ENCODE peak calls at places on chromosomes 2 and 18, in four cellular contexts. V is GM23248, C is skeletal muscle cell, H is lower lobe of right lung. T is an unnamed sample.

GRCh38 chr18:79460445-79461300 is 64.9 kb downstream of the NFATC1 start:
- DNase-seq in V (no peak), C (no peak), H (no peak), T (no peak)

GRCh38 chr2:43838560-43839267 is at the start of the genes ABCG5 and ABCG8:
- DNase-seq in V (no peak), C (no peak), H (no peak), T (no peak)

GRCh38 chr2:215888680-215889079 is 124.7 kb downstream of the MREG start:
- DNase-seq in V (no peak), C (no peak), H (no peak), T (peak)

GRCh38 chr2:29459445-29460179 is 344.4 kb downstream of the CLIP4 start:
- DNase-seq in V (peak), C (peak), H (no peak), T (no peak)

GRCh38 chr2:219245899-219246230 is 586 bp downstream of the STK16 start:
- DNase-seq in V (peak), C (no peak), H (no peak), T (no peak)

GRCh38 chr2:240250150-240250984 is 109.9 kb upstream of the OTOS start:
- DNase-seq in V (no peak), C (no peak), H (peak), T (no peak)

GRCh38 chr2:36380624-36381481 is 25.3 kb downstream of the CRIM1 start:
- DNase-seq in V (no peak), C (no peak), H (peak), T (no peak)

GRCh38 chr18:48157956-48158355 is 227.5 kb upstream of the SMAD2 start:
- DNase-seq in V (no peak), C (no peak), H (no peak), T (no peak)

GRCh38 chr18:75679347-75679746 is 251.8 kb upstream of the SMIM21 start:
- DNase-seq in V (no peak), C (peak), H (no peak), T (no peak)

GRCh38 chr2:134359367-134360081 is 105.7 kb downstream of the MGAT5 start:
- DNase-seq in V (no peak), C (no peak), H (peak), T (no peak)

GRCh38 chr2:63050186-63050915 is at the start of gene OTX1:
- DNase-seq in V (peak), C (no peak), H (peak), T (peak)

GRCh38 chr2:85309699-85310321 is 18.0 kb downstream of the TGOLN2 start:
- DNase-seq in V (no peak), C (no peak), H (no peak), T (no peak)

GRCh38 chr2:208359632-208359986 is 47.0 kb upstream of the PTH2R start:
- DNase-seq in V (no peak), C (no peak), H (no peak), T (no peak)
- H3K4me3 ChIP-seq in V (no peak), C (no peak), H (no peak), T (no peak)

GRCh38 chr18:22838221-22838620 is 94.9 kb upstream of the RBBP8 start:
- DNase-seq in V (peak), C (no peak), H (no peak), T (no peak)

GRCh38 chr18:22839488-22839930 is 93.6 kb upstream of the RBBP8 start:
- DNase-seq in V (no peak), C (no peak), H (no peak), T (no peak)

GRCh38 chr18:22836932-22837331 is 96.2 kb upstream of the RBBP8 start:
- DNase-seq in V (no peak), C (no peak), H (no peak), T (no peak)

GRCh38 chr18:22840606-22841144 is 92.5 kb upstream of the RBBP8 start:
- DNase-seq in V (peak), C (no peak), H (no peak), T (no peak)

DNA sequence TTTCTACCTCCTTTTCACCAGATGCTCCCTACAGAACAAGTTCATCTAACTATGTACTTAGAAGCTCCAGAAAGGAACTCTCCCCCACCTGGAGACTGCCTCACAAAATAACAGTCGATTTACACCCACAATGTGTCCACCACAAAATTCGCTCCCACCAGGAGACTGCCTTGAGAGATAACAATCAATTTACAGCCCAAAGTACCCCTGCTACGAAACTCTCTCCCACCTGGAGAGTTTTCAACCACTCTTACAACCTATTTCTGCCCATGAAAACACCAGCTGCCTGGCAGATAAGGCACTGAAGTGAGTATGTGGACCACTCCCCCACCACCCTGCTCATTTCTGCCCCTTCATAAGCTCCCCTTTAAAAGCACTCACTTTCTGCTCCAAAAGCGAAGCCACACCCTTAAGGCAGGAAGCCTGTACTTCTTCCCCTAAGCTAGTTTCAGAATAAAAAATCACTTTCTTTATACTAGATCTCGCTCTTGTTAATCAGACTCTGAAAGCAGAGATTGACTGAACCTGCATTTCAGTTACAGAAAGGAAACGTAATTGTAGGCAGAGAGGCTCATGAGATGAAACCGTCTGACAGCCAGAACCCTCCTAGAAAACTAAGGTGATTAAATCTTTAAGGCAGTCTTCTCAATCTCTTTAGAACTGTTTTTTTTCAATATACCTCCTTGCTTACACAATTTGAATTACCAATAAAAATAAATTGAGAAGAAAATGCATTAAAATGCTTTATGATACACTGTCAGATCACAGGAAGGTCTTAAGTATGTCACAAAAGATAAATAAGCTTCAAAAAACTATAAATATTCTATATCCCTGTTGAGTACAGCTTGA is 94.3 kb upstream of the RBBP8 start:
- DNase-seq in V (no peak), C (no peak), H (no peak), T (no peak)
- H3K4me3 ChIP-seq in V (no peak), C (no peak), H (no peak), T (no peak)

DNA sequence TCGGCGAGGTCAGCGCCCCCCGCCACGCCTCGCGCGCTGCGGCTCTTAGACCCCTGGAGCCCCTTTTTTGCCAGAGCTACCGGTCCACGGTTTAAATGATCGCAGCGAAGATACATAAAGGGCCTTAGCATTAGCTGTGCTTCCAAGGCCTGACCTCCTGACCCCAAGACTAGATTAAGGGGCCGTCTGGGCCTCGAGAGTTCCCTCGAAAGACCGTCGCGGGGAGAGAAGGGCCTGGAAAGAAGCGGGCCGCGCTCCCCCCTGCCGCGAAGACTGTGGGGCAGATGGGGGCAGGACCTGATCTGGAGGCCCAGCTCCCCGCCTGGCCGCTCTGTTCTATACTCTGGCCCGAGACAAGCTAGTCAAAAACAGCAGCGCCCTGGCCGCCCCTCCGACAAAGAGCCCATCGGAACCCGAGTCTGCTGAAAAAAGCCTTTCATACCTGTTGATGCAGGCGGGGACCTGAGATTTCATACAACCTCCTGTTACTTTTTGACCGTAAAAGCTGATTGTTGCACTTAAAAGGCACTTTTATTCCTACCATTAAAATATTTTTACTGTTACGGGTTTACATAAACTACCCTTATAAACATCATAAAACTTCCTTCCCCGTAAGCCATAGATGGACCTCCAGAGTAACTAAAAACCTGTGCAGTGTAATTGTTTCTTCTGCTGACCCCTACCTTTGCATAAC is 68.7 kb upstream of the PSMD14 start:
- DNase-seq in V (no peak), C (no peak), H (peak), T (no peak)
- H3K4me3 ChIP-seq in V (no peak), C (no peak), H (peak), T (no peak)

GRCh38 chr2:157363612-157364101 is 38.0 kb upstream of the ERMN start:
- DNase-seq in V (peak), C (no peak), H (no peak), T (no peak)
- H3K4me3 ChIP-seq in V (no peak), C (no peak), H (no peak), T (no peak)

GRCh38 chr18:21362921-21363320 is 120.9 kb downstream of the GREB1L start:
- DNase-seq in V (peak), C (no peak), H (no peak), T (no peak)
- H3K4me3 ChIP-seq in V (no peak), C (no peak), H (no peak), T (no peak)

GRCh38 chr2:96093528-96093927 is 22.8 kb downstream of the ADRA2B start:
- DNase-seq in V (no peak), C (no peak), H (no peak), T (no peak)
- H3K4me3 ChIP-seq in V (no peak), C (no peak), H (no peak), T (no peak)

DNA sequence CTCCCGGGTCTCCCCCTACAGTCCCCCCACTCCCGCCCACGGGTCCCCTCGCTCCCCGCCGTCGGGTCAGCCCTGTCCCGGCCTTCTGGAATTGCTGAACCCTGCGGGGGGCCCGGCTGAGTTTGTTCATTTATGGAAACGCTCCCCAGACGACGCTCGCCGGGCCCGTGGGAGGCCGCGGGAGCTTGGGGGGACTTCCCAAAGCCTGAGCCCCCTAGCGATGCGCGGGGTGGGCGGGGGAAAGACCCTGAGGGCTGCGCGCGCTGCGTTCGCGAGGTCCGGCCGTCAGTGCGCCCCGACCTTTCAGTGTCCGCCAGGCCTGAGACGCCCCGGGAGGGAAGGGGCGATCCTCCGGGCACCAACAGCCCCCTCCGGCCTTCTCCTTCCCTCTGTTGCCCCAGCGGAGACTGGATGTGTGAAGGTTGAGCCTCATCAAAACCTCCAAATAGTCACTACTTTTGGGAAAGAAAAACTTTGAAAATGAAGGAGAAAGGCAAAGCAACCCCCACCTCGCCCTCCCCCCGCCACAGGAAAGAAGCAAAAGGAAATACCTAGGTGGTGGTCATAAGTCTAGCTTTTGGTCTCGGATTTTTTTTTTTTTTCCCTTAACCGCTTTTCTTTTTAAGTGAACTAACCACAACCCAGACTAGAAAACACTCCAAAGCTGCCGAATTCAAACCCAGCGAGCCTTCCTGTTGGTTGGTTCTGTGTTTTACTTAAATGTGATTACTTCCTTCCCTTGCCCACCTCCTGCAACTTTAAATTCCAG is 509 bp upstream of the CYS1 start:
- DNase-seq in V (no peak), C (no peak), H (no peak), T (peak)
- H3K4me3 ChIP-seq in V (peak), C (peak), H (peak), T (no peak)